ENCODE peak calls at places on chromosomes 6 and 20, in eight cellular contexts. One of them, this sample, is unnamed.

GRCh38 chr20:47265984-47266383 is 90.5 kb downstream of the ZMYND8 start:
- DNase-seq in HTR-8/SVneo: no peak
- DNase-seq in Daoy: no peak
- DNase-seq in LoVo: no peak
- DNase-seq in naive thymus-derived CD8-positive, alpha-beta T cell: no peak
- DNase-seq in stimulated activated CD4-positive, alpha-beta T cell treated with anti-CD3 and anti-CD28 coated beads, Interleukin-2, amount 100 ng/mL, for 48 hours: no peak
- DNase-seq in fibroblast of lung: no peak
- DNase-seq in aorta: no peak
- DNase-seq in this sample: no peak

GRCh38 chr20:50728981-50729874 is 2.2 kb upstream of the PARD6B start:
- DNase-seq in HTR-8/SVneo: no peak
- DNase-seq in Daoy: no peak
- DNase-seq in LoVo: peak
- DNase-seq in naive thymus-derived CD8-positive, alpha-beta T cell: no peak
- DNase-seq in stimulated activated CD4-positive, alpha-beta T cell treated with anti-CD3 and anti-CD28 coated beads, Interleukin-2, amount 100 ng/mL, for 48 hours: no peak
- DNase-seq in fibroblast of lung: no peak
- DNase-seq in aorta: no peak
- DNase-seq in this sample: no peak

GRCh38 chr6:47116616-47117015 is 74.5 kb upstream of the ADGRF1 start:
- DNase-seq in HTR-8/SVneo: no peak
- DNase-seq in Daoy: no peak
- DNase-seq in LoVo: peak
- DNase-seq in naive thymus-derived CD8-positive, alpha-beta T cell: no peak
- DNase-seq in stimulated activated CD4-positive, alpha-beta T cell treated with anti-CD3 and anti-CD28 coated beads, Interleukin-2, amount 100 ng/mL, for 48 hours: no peak
- DNase-seq in fibroblast of lung: no peak
- DNase-seq in aorta: no peak
- DNase-seq in this sample: no peak

GRCh38 chr6:117469356-117469755 is 13.1 kb upstream of the DCBLD1 start:
- DNase-seq in HTR-8/SVneo: no peak
- DNase-seq in Daoy: no peak
- DNase-seq in LoVo: no peak
- DNase-seq in naive thymus-derived CD8-positive, alpha-beta T cell: no peak
- DNase-seq in stimulated activated CD4-positive, alpha-beta T cell treated with anti-CD3 and anti-CD28 coated beads, Interleukin-2, amount 100 ng/mL, for 48 hours: no peak
- DNase-seq in fibroblast of lung: no peak
- DNase-seq in aorta: no peak
- DNase-seq in this sample: no peak

GRCh38 chr6:162364488-162364887 is 363.1 kb downstream of the PRKN start:
- DNase-seq in HTR-8/SVneo: no peak
- DNase-seq in Daoy: no peak
- DNase-seq in LoVo: no peak
- DNase-seq in naive thymus-derived CD8-positive, alpha-beta T cell: no peak
- DNase-seq in stimulated activated CD4-positive, alpha-beta T cell treated with anti-CD3 and anti-CD28 coated beads, Interleukin-2, amount 100 ng/mL, for 48 hours: no peak
- DNase-seq in fibroblast of lung: no peak
- DNase-seq in aorta: no peak
- DNase-seq in this sample: no peak

GRCh38 chr20:3753098-3753497 is 14.5 kb downstream of the ADISSP start:
- DNase-seq in HTR-8/SVneo: peak
- DNase-seq in Daoy: peak
- DNase-seq in LoVo: peak
- DNase-seq in naive thymus-derived CD8-positive, alpha-beta T cell: peak
- DNase-seq in stimulated activated CD4-positive, alpha-beta T cell treated with anti-CD3 and anti-CD28 coated beads, Interleukin-2, amount 100 ng/mL, for 48 hours: peak
- DNase-seq in fibroblast of lung: peak
- DNase-seq in aorta: peak
- DNase-seq in this sample: peak

GRCh38 chr6:143238306-143238705 is 177.6 kb downstream of the AIG1 start:
- DNase-seq in HTR-8/SVneo: no peak
- DNase-seq in Daoy: no peak
- DNase-seq in LoVo: no peak
- DNase-seq in naive thymus-derived CD8-positive, alpha-beta T cell: no peak
- DNase-seq in stimulated activated CD4-positive, alpha-beta T cell treated with anti-CD3 and anti-CD28 coated beads, Interleukin-2, amount 100 ng/mL, for 48 hours: no peak
- DNase-seq in fibroblast of lung: no peak
- DNase-seq in aorta: no peak
- DNase-seq in this sample: no peak

GRCh38 chr20:8983478-8984345 is 85.2 kb upstream of the PLCB4 start:
- DNase-seq in HTR-8/SVneo: no peak
- DNase-seq in Daoy: no peak
- DNase-seq in LoVo: no peak
- DNase-seq in naive thymus-derived CD8-positive, alpha-beta T cell: no peak
- DNase-seq in stimulated activated CD4-positive, alpha-beta T cell treated with anti-CD3 and anti-CD28 coated beads, Interleukin-2, amount 100 ng/mL, for 48 hours: no peak
- DNase-seq in fibroblast of lung: no peak
- DNase-seq in aorta: no peak
- DNase-seq in this sample: no peak

GRCh38 chr6:19297880-19298279 is 539.3 kb upstream of the ID4 start:
- DNase-seq in HTR-8/SVneo: no peak
- DNase-seq in Daoy: no peak
- DNase-seq in LoVo: no peak
- DNase-seq in naive thymus-derived CD8-positive, alpha-beta T cell: no peak
- DNase-seq in stimulated activated CD4-positive, alpha-beta T cell treated with anti-CD3 and anti-CD28 coated beads, Interleukin-2, amount 100 ng/mL, for 48 hours: no peak
- DNase-seq in fibroblast of lung: no peak
- DNase-seq in aorta: no peak
- DNase-seq in this sample: no peak

GRCh38 chr20:34637245-34638185 is 39.4 kb downstream of the PIGU start:
- DNase-seq in HTR-8/SVneo: no peak
- DNase-seq in Daoy: no peak
- DNase-seq in LoVo: no peak
- DNase-seq in naive thymus-derived CD8-positive, alpha-beta T cell: no peak
- DNase-seq in stimulated activated CD4-positive, alpha-beta T cell treated with anti-CD3 and anti-CD28 coated beads, Interleukin-2, amount 100 ng/mL, for 48 hours: no peak
- DNase-seq in fibroblast of lung: peak
- DNase-seq in aorta: no peak
- DNase-seq in this sample: no peak

GRCh38 chr6:106692112-106692822 is 62.9 kb downstream of the QRSL1 start:
- DNase-seq in HTR-8/SVneo: peak
- DNase-seq in Daoy: peak
- DNase-seq in LoVo: peak
- DNase-seq in naive thymus-derived CD8-positive, alpha-beta T cell: no peak
- DNase-seq in stimulated activated CD4-positive, alpha-beta T cell treated with anti-CD3 and anti-CD28 coated beads, Interleukin-2, amount 100 ng/mL, for 48 hours: no peak
- DNase-seq in fibroblast of lung: peak
- DNase-seq in aorta: peak
- DNase-seq in this sample: no peak

This sample was measured in T-cell.